ENCODE peak calls at places on chromosome 12, in ten cellular contexts. X is hepatocyte, C is IMR-90, G is ovary, F is spleen, E is tibial artery, J is psoas muscle, K is GM23248, H is cardiac muscle cell, B is MM.1S. P is an unnamed sample.

GRCh38 chr12:32603858-32604257 is 75.2 kb upstream of the DNM1L start:
- DNase-seq in G (no peak), C (peak; percentile 51), F (no peak), B (no peak), X (no peak), J (no peak), E (no peak), K (peak; percentile 78), H (no peak), P (no peak)

GRCh38 chr12:113054948-113055486 is 1.5 kb upstream of the DTX1 start:
- DNase-seq in X (no peak), F (no peak), E (no peak), B (no peak), H (no peak), C (no peak), K (no peak), J (no peak), G (no peak), P (no peak)

GRCh38 chr12:42815068-42815467 is 225.5 kb upstream of the PRICKLE1 start:
- DNase-seq in H (no peak), X (no peak), J (no peak), F (no peak), E (no peak), K (no peak), B (no peak), G (no peak), C (no peak), P (no peak)

GRCh38 chr12:56358836-56359532 is 923 bp downstream of the STAT2 start:
- DNase-seq in C (peak; percentile 87), F (peak; percentile 28), G (no peak), H (no peak), J (no peak), K (peak; percentile 90), E (no peak), X (no peak), B (peak; percentile 90), P (no peak)

GRCh38 chr12:122199484-122200355 is 3.8 kb upstream of the B3GNT4 start:
- DNase-seq in X (no peak), C (no peak), F (peak; percentile 45), G (no peak), J (no peak), B (no peak), H (no peak), E (no peak), K (no peak), P (no peak)

GRCh38 chr12:54125950-54126695 is 62.7 kb downstream of the SMUG1 start:
- DNase-seq in C (no peak), G (peak; percentile 74), X (no peak), E (peak; percentile 55), B (no peak), J (peak; percentile 55), H (no peak), K (peak; percentile 57), F (peak; percentile 67), P (no peak)

GRCh38 chr12:53102883-53103807 is at the start of gene SOAT2:
- DNase-seq in H (peak; percentile 31), E (no peak), X (peak; percentile 75), F (peak; percentile 85), C (no peak), K (no peak), B (peak; percentile 93), G (no peak), J (no peak), P (no peak)

GRCh38 chr12:79420146-79420618 is 270.6 kb downstream of the PAWR start:
- DNase-seq in F (no peak), X (peak; percentile 80), B (peak; percentile 35), H (peak; percentile 64), J (no peak), G (no peak), E (no peak), K (peak; percentile 94), C (peak; percentile 95), P (no peak)

GRCh38 chr12:89597770-89598169 is 71.9 kb upstream of the POC1B start:
- DNase-seq in C (no peak), E (no peak), J (no peak), X (no peak), G (no peak), H (no peak), K (no peak), B (peak; percentile 68), F (no peak), P (no peak)

GRCh38 chr12:89947437-89948265 is 239.0 kb upstream of the ATP2B1 start:
- DNase-seq in F (no peak), H (peak; percentile 34), B (no peak), G (no peak), E (no peak), X (peak; percentile 77), K (peak; percentile 90), J (no peak), C (peak; percentile 95), P (no peak)

GRCh38 chr12:107349008-107349747 is 255.8 kb upstream of the CRY1 start:
- DNase-seq in H (no peak), B (no peak), E (no peak), G (no peak), X (peak; percentile 65), J (no peak), K (peak; percentile 90), C (peak; percentile 91), F (no peak), P (no peak)

GRCh38 chr12:123115409-123116111 is 35.3 kb downstream of the PITPNM2 start:
- DNase-seq in C (peak; percentile 97), E (peak; percentile 83), H (no peak), F (no peak), J (peak; percentile 53), G (peak; percentile 77), K (peak; percentile 92), X (peak; percentile 44), B (no peak), P (peak; percentile 79)

GRCh38 chr12:117486840-117487659 is 125.6 kb upstream of the NOS1 start:
- DNase-seq in F (no peak), K (peak; percentile 79), J (peak; percentile 74), G (no peak), E (peak; percentile 25), X (peak; percentile 50), B (no peak), C (no peak), H (no peak), P (no peak)

GRCh38 chr12:55728932-55729591 is at the start of gene CD63:
- DNase-seq in X (peak; percentile 96), H (peak; percentile 91), G (peak; percentile 94), J (peak; percentile 95), E (peak; percentile 92), F (peak; percentile 96), B (peak; percentile 62), C (peak; percentile 88), K (peak; percentile 95), P (peak; percentile 52)

GRCh38 chr12:64733857-64734256 is 25.3 kb downstream of the GNS start:
- DNase-seq in K (peak; percentile 28), C (no peak), J (peak; percentile 29), F (no peak), G (no peak), X (no peak), E (no peak), H (peak; percentile 12), B (no peak), P (no peak)

GRCh38 chr12:105748806-105749600 is 389.8 kb downstream of the NUAK1 start:
- DNase-seq in G (peak; percentile 67), H (no peak), X (peak; percentile 12), J (peak; percentile 16), C (peak; percentile 74), K (peak; percentile 81), F (no peak), B (no peak), E (peak; percentile 51), P (no peak)

GRCh38 chr12:106223485-106224391 is 24.1 kb downstream of the CKAP4 start:
- DNase-seq in H (peak; percentile 73), E (peak; percentile 55), G (peak; percentile 77), J (peak; percentile 67), F (peak; percentile 90), B (peak; percentile 70), C (peak; percentile 54), K (peak; percentile 74), X (peak; percentile 76), P (peak; percentile 74)

DNA sequence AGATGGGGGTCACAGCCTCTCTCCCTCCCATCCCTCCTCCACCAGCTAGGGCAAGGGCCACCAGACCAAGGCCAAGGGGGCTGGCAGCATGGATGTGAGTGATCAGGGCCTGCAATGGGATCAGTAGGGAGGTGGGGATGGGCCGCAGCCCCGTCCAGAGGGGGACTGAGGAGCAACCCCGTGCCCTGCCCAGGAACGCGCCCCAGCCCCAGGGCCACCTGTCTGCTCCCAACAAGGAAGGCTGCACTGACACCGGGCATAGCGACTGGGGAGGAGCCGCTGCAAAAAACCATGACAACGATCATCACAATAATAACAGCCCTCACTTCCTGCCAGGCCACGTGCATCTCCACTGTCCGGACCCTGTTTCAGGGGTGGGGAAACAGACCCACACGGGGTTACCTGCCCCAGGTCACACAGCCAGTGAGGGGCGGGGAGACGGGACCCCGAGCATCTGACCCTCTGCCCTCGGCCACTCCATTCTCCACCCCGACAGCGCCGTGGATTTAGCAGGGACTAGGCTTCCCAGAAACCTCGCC is 24.3 kb downstream of the NCOR2 start:
- DNase-seq in B (no peak), K (peak; percentile 67), C (no peak), F (peak; percentile 77), E (no peak), G (peak; percentile 51), J (no peak), H (no peak), X (no peak), P (peak; percentile 43)
- H3K4me3 ChIP-seq in B (no peak overlapping the region), K (no peak overlapping the region), C (no peak overlapping the region), F (no peak overlapping the region), E (no peak overlapping the region), G (peak overlapping the region; percentile 10), J (peak overlapping the region; percentile 4), H (no peak overlapping the region), X (no peak overlapping the region), P (no peak overlapping the region)

GRCh38 chr12:76366163-76366562 is 17.9 kb upstream of the BBS10 start:
- DNase-seq in F (no peak), J (no peak), G (no peak), B (no peak), E (no peak), C (no peak), K (no peak), H (no peak), X (no peak), P (no peak)
- H3K36me3 ChIP-seq in F (peaks cover 29% of the 10 kb centered on the region), J (peaks cover 6% of the 10 kb centered on the region), G (peaks cover 3% of the 10 kb centered on the region), B (no peaks in the 10 kb centered on the region), E (peaks cover 53% of the 10 kb centered on the region), C (peaks cover 9% of the 10 kb centered on the region), K (peaks cover 59% of the 10 kb centered on the region), H (peaks cover 41% of the 10 kb centered on the region), X (peaks cover 7% of the 10 kb centered on the region), P (peaks cover 62% of the 10 kb centered on the region)

DNA sequence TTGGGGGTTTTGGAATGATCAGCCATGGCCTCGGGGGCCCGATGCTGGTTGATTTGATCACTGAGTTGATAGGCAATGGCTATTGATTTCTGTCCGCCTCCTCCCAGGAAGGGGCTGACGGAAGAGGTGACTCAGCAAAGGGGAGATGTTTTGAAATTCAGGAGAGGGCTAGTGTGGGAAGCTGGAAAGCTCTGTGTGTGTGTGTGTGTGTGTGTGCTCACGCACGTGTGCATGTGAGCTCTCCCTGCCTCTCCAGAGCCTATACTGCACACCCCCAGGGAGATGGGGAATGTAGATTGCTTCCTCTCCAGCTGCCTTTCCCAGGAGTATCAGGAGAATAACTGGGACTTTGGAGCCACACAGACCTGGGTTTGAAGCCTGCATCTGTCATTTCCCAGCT is 184.9 kb upstream of the MYL2 start:
- DNase-seq in G (no peak), X (no peak), K (no peak), J (no peak), E (no peak), F (no peak), H (no peak), B (no peak), C (no peak), P (no peak)
- H3K27ac ChIP-seq in G (no peak overlapping the region), X (no peak overlapping the region), K (no peak overlapping the region), J (no peak overlapping the region), E (no peak overlapping the region), F (no peak overlapping the region), H (no peak overlapping the region), B (no peak overlapping the region), C (no peak overlapping the region), P (no peak overlapping the region)

GRCh38 chr12:133135747-133136146 is 5.3 kb downstream of the ZNF10 start:
- DNase-seq in B (no peak), F (no peak), H (no peak), X (no peak), G (no peak), K (no peak), E (no peak), J (no peak), C (no peak), P (no peak)
- H3K4me3 ChIP-seq in B (no peak overlapping the region), F (no peak overlapping the region), H (no peak overlapping the region), X (no peak overlapping the region), G (no peak overlapping the region), K (no peak overlapping the region), E (no peak overlapping the region), J (no peak overlapping the region), C (no peak overlapping the region), P (no peak overlapping the region)

P was measured in naive thymus-derived CD4-positive, alpha-beta T cell.